ENCODE peak calls at places on chromosomes 12 and 14, in five cellular contexts. Y is IMR-90, S is astrocyte of the spinal cord, B is WTC11, D is testis. P is an unnamed sample.

GRCh38 chr14:35878272-35879140 is 52.4 kb downstream of the BRMS1L start:
- DNase-seq in Y (peak), S (peak), B (no peak), D (peak), P (peak)

GRCh38 chr12:26870491-26871419 is 37.8 kb upstream of the ITPR2 start:
- DNase-seq in D (no peak), Y (peak), S (peak), B (no peak), P (peak)

GRCh38 chr12:71639341-71639760 is 24.3 kb downstream of the ZFC3H1 start:
- DNase-seq in D (no peak), Y (no peak), S (no peak), B (no peak), P (peak)

GRCh38 chr14:106209745-106210144 is 683.4 kb downstream of the TMEM121 start:
- DNase-seq in S (no peak), B (no peak), Y (no peak), D (no peak), P (no peak)

GRCh38 chr12:129082441-129082840 is 229.2 kb downstream of the GLT1D1 start:
- DNase-seq in B (no peak), Y (no peak), D (no peak), S (no peak), P (no peak)

GRCh38 chr14:75896341-75896740 is 85.5 kb downstream of the TGFB3 start:
- DNase-seq in S (peak), D (no peak), Y (no peak), B (no peak), P (no peak)

GRCh38 chr14:73721101-73721821 is 7.1 kb upstream of the PNMA1 start:
- DNase-seq in S (no peak), D (no peak), B (peak), Y (no peak), P (no peak)

GRCh38 chr12:69096669-69097364 is 142.6 kb upstream of the CPSF6 start:
- DNase-seq in Y (no peak), D (no peak), S (peak), B (no peak), P (peak)

GRCh38 chr12:40336573-40337199 is 111.9 kb downstream of the LRRK2 start:
- DNase-seq in D (no peak), S (peak), B (no peak), Y (peak), P (peak)

GRCh38 chr12:56165369-56165768 is 7.2 kb downstream of the MYL6 start:
- DNase-seq in Y (no peak), D (no peak), S (no peak), B (no peak), P (no peak)

GRCh38 chr12:103441437-103442186 is 54.2 kb downstream of the C12orf42 start:
- DNase-seq in S (no peak), Y (no peak), D (no peak), B (no peak), P (no peak)

GRCh38 chr12:76688627-76689026 is 75.3 kb upstream of the ZDHHC17 start:
- DNase-seq in S (no peak), Y (no peak), B (no peak), D (no peak), P (no peak)

GRCh38 chr12:107007421-107007820 is 20.5 kb upstream of the MTERF2 start:
- DNase-seq in D (no peak), S (no peak), Y (no peak), B (no peak), P (no peak)

GRCh38 chr14:103483600-103483999 is 39.0 kb downstream of the CKB start:
- DNase-seq in B (no peak), S (peak), Y (peak), D (no peak), P (peak)

GRCh38 chr12:80776706-80777105 is 60.0 kb downstream of the MYF5 start:
- DNase-seq in S (no peak), B (no peak), D (no peak), Y (no peak), P (no peak)

GRCh38 chr12:93059288-93059687 is 130.2 kb upstream of the EEA1 start:
- DNase-seq in Y (no peak), B (no peak), D (no peak), S (no peak), P (no peak)

GRCh38 chr12:93050748-93051081 is 121.6 kb upstream of the EEA1 start:
- DNase-seq in B (no peak), S (no peak), D (no peak), Y (no peak), P (no peak)

GRCh38 chr12:93058280-93058679 is 129.2 kb upstream of the EEA1 start:
- DNase-seq in S (no peak), D (no peak), Y (no peak), B (no peak), P (no peak)

GRCh38 chr12:93050026-93050747 is 121.1 kb upstream of the EEA1 start:
- DNase-seq in Y (peak), B (no peak), S (peak), D (no peak), P (peak)

DNA sequence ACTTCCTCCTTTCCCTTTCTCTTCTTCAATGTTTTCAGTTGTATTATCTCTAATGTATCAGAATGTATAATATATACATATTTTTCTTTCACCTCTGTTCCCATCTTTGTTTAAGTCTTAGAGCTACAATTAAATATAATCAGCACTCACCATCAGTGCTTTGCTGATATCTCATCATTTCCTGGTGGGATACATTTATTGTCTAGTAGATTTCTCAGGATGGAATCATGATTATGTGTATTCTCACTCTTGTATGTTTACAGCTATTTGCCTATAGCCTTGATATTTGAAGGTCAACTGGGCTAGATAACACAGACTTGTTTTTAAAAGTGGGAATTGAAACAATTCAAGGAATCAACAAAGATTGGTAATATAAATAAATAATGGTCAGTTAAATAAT is 124.9 kb upstream of the EEA1 start:
- DNase-seq in D (no peak), S (no peak), Y (no peak), B (no peak), P (no peak)
- TF ChIP-seq CTCF in D (no peak), S (no peak), Y (no peak), B (no peak), P (no peak)

DNA sequence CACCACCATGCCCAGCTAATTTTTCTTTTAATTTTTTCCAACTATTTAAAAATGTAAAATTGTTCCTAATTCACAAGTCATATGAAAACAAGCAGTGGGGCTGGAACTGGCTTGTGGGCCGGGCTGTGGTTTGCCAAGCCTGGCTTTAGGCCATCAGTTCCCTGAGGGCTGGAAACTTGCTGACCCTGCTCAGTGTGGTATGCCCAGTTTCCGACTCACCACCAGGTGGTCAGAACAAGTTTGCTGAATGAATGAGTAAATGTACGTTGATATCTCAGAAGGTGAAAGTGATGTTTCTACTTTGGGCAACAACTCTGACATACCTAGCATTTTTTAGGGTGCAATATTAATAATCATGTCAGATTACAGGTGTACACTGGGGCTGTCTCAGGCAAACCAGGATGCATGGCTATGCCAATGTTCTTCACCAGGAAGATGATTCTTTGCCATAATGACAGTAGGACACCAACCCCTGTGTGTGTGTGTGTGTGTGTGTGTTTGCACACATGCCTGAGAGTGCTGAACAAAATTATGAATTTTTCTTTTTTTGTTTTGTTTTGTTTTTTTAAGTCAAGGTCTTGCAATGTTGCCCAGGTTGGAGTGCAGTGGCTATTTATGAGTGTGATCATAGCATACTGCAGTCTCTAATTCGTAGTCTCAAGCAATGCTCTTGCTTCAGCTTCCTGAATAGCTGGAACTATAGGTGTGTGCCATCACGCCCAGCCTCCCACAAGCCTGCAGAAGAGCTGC is 106.1 kb downstream of the PTPN11 start:
- DNase-seq in Y (peak), B (peak), D (no peak), S (peak), P (peak)
- TF ChIP-seq CTCF in Y (no peak), B (no peak), D (no peak), S (peak), P (no peak)

GRCh38 chr12:124661382-124661781 is 94.0 kb upstream of the NCOR2 start:
- DNase-seq in S (no peak), D (no peak), Y (no peak), B (no peak), P (no peak)
- TF ChIP-seq CTCF in S (peak), D (no peak), Y (no peak), B (no peak), P (no peak)

GRCh38 chr12:116012757-116013156 is 264.7 kb downstream of the MED13L start:
- DNase-seq in Y (no peak), S (no peak), D (no peak), B (no peak), P (no peak)

GRCh38 chr12:116019415-116019814 is 258.1 kb downstream of the MED13L start:
- DNase-seq in B (no peak), Y (no peak), S (no peak), D (no peak), P (no peak)

GRCh38 chr12:116011217-116011616 is 266.3 kb downstream of the MED13L start:
- DNase-seq in S (no peak), Y (no peak), B (no peak), D (no peak), P (no peak)

GRCh38 chr12:116018282-116018681 is 259.2 kb downstream of the MED13L start:
- DNase-seq in Y (peak), S (no peak), D (no peak), B (no peak), P (no peak)

DNA sequence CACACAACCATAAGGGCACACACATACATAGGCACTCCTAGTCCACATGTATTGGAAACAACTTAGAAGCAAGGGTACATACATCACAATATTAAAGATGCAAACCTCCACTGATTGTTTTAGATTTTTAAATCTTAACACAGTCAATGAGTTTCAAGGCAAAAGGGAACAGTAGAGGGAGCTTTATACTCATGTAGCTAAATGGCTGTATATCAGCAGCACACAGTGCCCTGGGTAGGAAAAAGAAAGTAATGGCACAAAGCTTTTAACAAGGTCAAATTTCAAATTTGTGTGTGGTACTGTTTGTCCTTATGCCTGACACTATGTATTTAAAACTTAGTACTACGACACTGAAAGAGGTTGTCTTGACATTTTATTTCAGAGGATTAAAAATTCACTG is 262.0 kb downstream of the MED13L start:
- DNase-seq in Y (peak), S (peak), D (no peak), B (no peak), P (peak)
- TF ChIP-seq CTCF in Y (peak), S (peak), D (peak), B (no peak), P (peak)

GRCh38 chr12:67663121-67663520 is 14.6 kb downstream of the DYRK2 start:
- DNase-seq in D (no peak), Y (peak), S (peak), B (no peak), P (no peak)
- TF ChIP-seq CTCF in D (no peak), Y (peak), S (no peak), B (no peak), P (no peak)

DNA sequence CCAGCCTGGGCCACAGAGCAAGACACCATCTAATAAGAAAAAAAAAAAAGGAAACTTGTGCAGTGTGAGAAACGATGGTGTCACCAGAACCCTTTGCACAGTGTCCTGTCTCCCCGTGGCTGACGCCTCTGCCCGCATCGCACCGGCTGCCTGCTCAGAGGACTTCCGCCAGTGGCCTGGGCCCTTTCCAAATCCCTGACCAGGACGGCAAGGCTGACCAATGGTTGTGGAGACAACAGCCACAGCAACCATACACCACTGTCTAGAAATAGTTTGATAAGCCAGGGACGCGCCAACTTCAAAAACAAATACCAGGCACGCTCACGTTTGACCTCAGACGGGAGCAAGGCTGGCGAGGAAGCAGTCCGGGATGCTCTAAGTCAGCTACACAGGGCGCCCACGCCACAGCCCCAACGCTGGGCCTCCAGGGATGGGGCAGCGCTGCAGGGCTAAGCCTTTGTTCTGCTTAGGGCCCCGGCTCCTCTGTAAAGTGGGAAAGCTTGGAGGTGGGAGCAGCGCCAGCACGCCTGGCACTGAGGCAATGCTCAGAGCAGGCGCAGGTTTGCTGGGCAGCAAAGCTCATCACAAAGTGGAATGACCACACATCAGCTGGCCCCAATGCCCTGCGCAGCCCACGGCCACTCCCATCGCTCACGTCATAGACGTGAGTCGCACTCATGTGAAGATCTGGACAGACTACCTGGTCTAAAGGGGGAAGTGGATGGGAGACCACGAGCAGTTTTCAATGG is 12.5 kb downstream of the PGAM5 start:
- DNase-seq in D (no peak), B (no peak), S (peak), Y (peak), P (no peak)
- TF ChIP-seq CTCF in D (no peak), B (no peak), S (no peak), Y (no peak), P (no peak)

DNA sequence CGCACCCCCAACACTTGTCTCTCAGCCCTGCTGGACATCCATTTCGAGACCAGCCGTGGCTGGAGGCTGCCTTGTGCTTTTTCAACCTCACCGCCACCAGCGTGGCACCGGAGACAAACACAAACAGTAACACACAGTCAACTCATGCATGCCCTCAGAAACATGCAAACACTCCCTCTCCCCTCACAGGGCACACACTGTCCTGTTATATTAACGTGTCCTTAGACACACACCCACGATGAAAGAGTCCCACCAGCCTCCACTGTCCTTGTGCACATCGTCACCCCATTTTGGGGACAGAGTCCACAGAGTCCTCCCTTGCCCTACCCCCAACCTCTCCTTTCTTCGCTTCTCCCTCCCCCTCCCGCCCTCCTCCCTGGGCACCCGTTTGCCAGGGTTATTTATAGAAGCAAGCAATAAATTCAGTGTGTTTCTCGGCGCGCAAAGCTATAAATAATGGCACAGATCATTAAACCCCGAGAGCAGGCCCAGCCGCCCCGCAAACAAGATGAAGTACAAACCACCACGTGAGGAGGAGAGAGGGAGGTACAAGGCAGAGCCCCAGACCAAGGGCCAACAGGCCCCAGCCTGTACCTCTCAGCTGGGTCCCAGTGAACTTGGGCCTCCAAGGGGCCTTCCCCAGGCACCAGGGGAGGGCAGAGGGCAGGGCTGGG is 27.8 kb downstream of the SMUG1 start:
- DNase-seq in D (no peak), S (no peak), Y (no peak), B (no peak), P (no peak)
- TF ChIP-seq CTCF in D (no peak), S (no peak), Y (no peak), B (no peak), P (no peak)

DNA sequence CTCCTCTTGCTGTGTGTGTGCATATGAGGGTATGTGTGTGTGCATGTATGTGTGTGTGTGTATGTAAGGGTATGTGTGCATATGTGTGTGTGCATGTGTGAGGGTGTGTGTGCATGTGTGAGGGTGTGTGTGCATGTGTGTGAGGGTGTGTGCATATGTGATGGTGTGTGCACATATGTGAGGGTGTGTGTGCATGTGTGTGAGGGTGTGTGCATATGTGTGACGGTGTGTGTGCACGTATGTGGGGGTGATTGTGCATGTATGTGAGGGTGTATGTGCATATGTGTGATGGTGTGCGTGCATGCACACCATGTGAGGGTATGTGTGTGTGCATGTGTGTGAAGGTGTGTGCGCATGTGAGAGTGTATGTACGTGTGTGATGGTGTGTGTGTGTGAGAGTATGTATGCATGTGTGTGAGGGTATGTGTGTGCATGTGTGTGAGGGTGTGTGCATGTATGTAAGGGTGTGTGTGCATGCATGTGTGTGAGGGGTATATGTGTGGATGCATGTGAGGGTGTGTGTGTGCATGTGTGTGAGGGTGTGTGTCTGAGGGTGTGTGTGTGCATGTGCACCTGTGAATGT is 15.4 kb downstream of the DAO start:
- DNase-seq in D (no peak), Y (no peak), S (no peak), B (no peak), P (no peak)
- TF ChIP-seq CTCF in D (no peak), Y (no peak), S (no peak), B (no peak), P (no peak)